ENCODE peak calls at places on chromosomes 12 and 14, in six cellular contexts. A is stimulated activated CD8-positive, alpha-beta memory T cell treated with anti-CD3 and anti-CD28 coated beads, Interleukin-12 subunit alpha, Interleukin-12 subunit beta, amount 100 ng/mL, for 4 hours; K is AG10803; W is IMR-90; Z is right atrium auricular region; O is activated gamma-delta T cell treated with anti-CD3 and anti-CD28 coated beads, Interleukin-2, amount 50 U/mL, for 16 hours. J is an unnamed sample.

GRCh38 chr12:75735853-75736252 is 224.4 kb upstream of the KRR1 start:
- DNase-seq in Z (no peak), A (no peak), K (no peak), W (no peak), O (no peak), J (no peak)

GRCh38 chr14:75409425-75410205 is 18.2 kb upstream of the JDP2 start:
- DNase-seq in W (no peak), Z (peak; percentile 42), K (no peak), O (no peak), A (no peak), J (no peak)

GRCh38 chr12:89992668-89993401 is 284.2 kb upstream of the ATP2B1 start:
- DNase-seq in K (no peak), A (no peak), O (no peak), W (no peak), Z (no peak), J (no peak)

GRCh38 chr12:7361271-7361670 is 57.4 kb downstream of the ACSM4 start:
- DNase-seq in W (no peak), O (no peak), A (no peak), Z (no peak), K (no peak), J (no peak)

GRCh38 chr14:68088463-68088862 is 268.9 kb downstream of the RAD51B start:
- DNase-seq in O (no peak), W (peak; percentile 36), A (no peak), Z (no peak), K (peak; percentile 52), J (no peak)

GRCh38 chr12:55720894-55721444 is 776 bp downstream of the RDH5 start:
- DNase-seq in K (peak; percentile 97), O (no peak), W (peak; percentile 91), A (no peak), Z (peak; percentile 84), J (peak; percentile 96)

GRCh38 chr14:102994689-102995088 is 62.7 kb downstream of the CDC42BPB start:
- DNase-seq in O (no peak), K (no peak), W (no peak), A (no peak), Z (no peak), J (no peak)

GRCh38 chr14:27184371-27184901 is 586.6 kb upstream of the NOVA1 start:
- DNase-seq in O (no peak), W (no peak), K (no peak), Z (no peak), A (no peak), J (no peak)

GRCh38 chr14:85731198-85731597 is 201.3 kb downstream of the FLRT2 start:
- DNase-seq in K (peak; percentile 84), A (no peak), Z (no peak), W (peak; percentile 64), O (no peak), J (no peak)

GRCh38 chr14:49250109-49250508 is 336.1 kb downstream of the RPS29 start:
- DNase-seq in K (peak; percentile 63), A (no peak), O (no peak), W (peak; percentile 19), Z (no peak), J (no peak)

GRCh38 chr14:93906341-93907329 is 20.5 kb upstream of the FAM181A start:
- DNase-seq in Z (no peak), O (peak; percentile 11), A (peak; percentile 6), K (peak; percentile 30), W (peak; percentile 17), J (no peak)

GRCh38 chr12:46391630-46392029 is 19.1 kb upstream of the SLC38A2 start:
- DNase-seq in A (no peak), Z (no peak), O (no peak), W (no peak), K (peak; percentile 88), J (no peak)

GRCh38 chr14:63940387-63940786 is 87.6 kb downstream of the SYNE2 start:
- DNase-seq in O (no peak), W (no peak), A (no peak), K (no peak), Z (no peak), J (no peak)

GRCh38 chr12:52947738-52948423 is 1.0 kb upstream of the KRT18 start:
- DNase-seq in K (no peak), O (no peak), W (no peak), Z (no peak), A (no peak), J (no peak)

GRCh38 chr12:104669851-104670337 is 213.1 kb downstream of the CHST11 start:
- DNase-seq in O (no peak), Z (no peak), A (no peak), W (peak; percentile 35), K (peak; percentile 64), J (no peak)

GRCh38 chr12:131783915-131784541 is 44.2 kb upstream of the MMP17 start:
- DNase-seq in W (peak; percentile 86), A (no peak), K (peak; percentile 75), O (no peak), Z (no peak), J (no peak)

GRCh38 chr12:26158078-26158764 is 33.4 kb upstream of the BHLHE41 start:
- DNase-seq in A (no peak), O (no peak), W (no peak), Z (no peak), K (no peak), J (no peak)

GRCh38 chr12:62191747-62192485 is 68.3 kb upstream of the USP15 start:
- DNase-seq in A (no peak), W (no peak), K (peak; percentile 28), Z (no peak), O (no peak), J (no peak)

GRCh38 chr12:1108276-1108675 is 117.3 kb downstream of the ERC1 start:
- DNase-seq in A (no peak), K (no peak), W (no peak), O (no peak), Z (no peak), J (no peak)

GRCh38 chr12:15407025-15407424 is 84.7 kb downstream of the PTPRO start:
- DNase-seq in W (no peak), Z (no peak), A (no peak), K (no peak), O (no peak), J (no peak)

GRCh38 chr12:106309671-106310313 is 7.3 kb downstream of the TCP11L2 start:
- DNase-seq in O (no peak), W (peak; percentile 75), A (no peak), Z (no peak), K (peak; percentile 86), J (no peak)

GRCh38 chr14:105070760-105071137 is 5.5 kb upstream of the GPR132 start:
- DNase-seq in K (no peak), Z (no peak), W (no peak), A (no peak), O (no peak), J (no peak)

GRCh38 chr14:79325071-79325470 is 886.2 kb downstream of the DIO2 start:
- DNase-seq in Z (no peak), A (no peak), W (peak; percentile 7), K (no peak), O (no peak), J (no peak)

GRCh38 chr14:31926123-31926522 is 151.0 kb upstream of the ARHGAP5 start:
- DNase-seq in O (no peak), K (peak; percentile 35), A (no peak), W (peak; percentile 53), Z (no peak), J (no peak)

GRCh38 chr14:63524537-63525155 is 18.5 kb downstream of the PPP2R5E start:
- DNase-seq in K (no peak), W (no peak), Z (no peak), O (peak; percentile 22), A (peak; percentile 20), J (no peak)

GRCh38 chr12:75953312-75953906 is 78.2 kb downstream of the PHLDA1 start:
- DNase-seq in O (no peak), Z (no peak), W (peak; percentile 63), A (no peak), K (peak; percentile 97), J (no peak)

GRCh38 chr12:93019911-93020224 is 90.8 kb upstream of the EEA1 start:
- DNase-seq in Z (no peak), K (no peak), O (no peak), W (no peak), A (no peak), J (no peak)

GRCh38 chr14:43161477-43161876 is 1345.6 kb downstream of the FSCB start:
- DNase-seq in A (no peak), K (no peak), O (no peak), Z (no peak), W (no peak), J (no peak)

GRCh38 chr14:105465209-105466031 is 9.2 kb upstream of the CRIP2 start:
- DNase-seq in K (no peak), A (no peak), Z (peak; percentile 67), O (no peak), W (no peak), J (no peak)

GRCh38 chr14:101708853-101709532 is 52.5 kb upstream of the PPP2R5C start:
- DNase-seq in K (no peak), A (no peak), Z (peak; percentile 48), W (no peak), O (no peak), J (no peak)

GRCh38 chr14:67240168-67240932 is 885 bp upstream of the PALS1 start:
- DNase-seq in Z (peak; percentile 70), K (peak; percentile 36), A (no peak), O (no peak), W (peak; percentile 11), J (peak; percentile 89)